ENCODE peak calls at places on chromosomes 1 and 21, in seven cellular contexts. J is A549, T is tibial nerve, A is sigmoid colon, O is stomach, Y is transverse colon, I is esophagus muscularis mucosa. U is an unnamed sample.

GRCh38 chr1:231417503-231417902 is 4.6 kb downstream of the EGLN1 start:
- DNase-seq in A (no peak), Y (no peak), J (no peak), I (no peak), T (no peak), O (no peak), U (no peak)

GRCh38 chr1:17280894-17281293 is 27.1 kb upstream of the PADI4 start:
- DNase-seq in T (no peak), Y (no peak), A (no peak), I (no peak), O (no peak), J (no peak), U (no peak)

GRCh38 chr1:58848818-58849411 is 65.1 kb upstream of the JUN start:
- DNase-seq in J (peak), Y (peak), I (no peak), T (peak), A (peak), O (peak), U (peak)

GRCh38 chr1:168803696-168804510 is 74.9 kb upstream of the DPT start:
- DNase-seq in J (no peak), T (no peak), Y (peak), A (no peak), O (no peak), I (no peak), U (no peak)

GRCh38 chr1:235913311-235913710 is 46.6 kb upstream of the LYST start:
- DNase-seq in I (no peak), J (no peak), A (no peak), T (no peak), Y (no peak), O (no peak), U (no peak)

GRCh38 chr1:15191785-15192184 is 38.2 kb downstream of the TMEM51 start:
- DNase-seq in J (no peak), A (no peak), Y (no peak), I (no peak), T (no peak), O (no peak), U (no peak)

GRCh38 chr21:28177008-28177603 is 815.6 kb downstream of the LTN1 start:
- DNase-seq in Y (no peak), I (no peak), J (no peak), A (no peak), T (no peak), O (no peak), U (no peak)

GRCh38 chr1:197199923-197200467 is 53.5 kb upstream of the ASPM start:
- DNase-seq in I (no peak), O (no peak), T (no peak), J (peak), A (no peak), Y (no peak), U (no peak)

GRCh38 chr1:226628624-226629155 is 80.1 kb downstream of the STUM start:
- DNase-seq in J (no peak), Y (peak), I (no peak), O (peak), A (peak), T (no peak), U (no peak)

GRCh38 chr1:192747305-192747704 is 61.5 kb upstream of the RGS2 start:
- DNase-seq in T (no peak), Y (no peak), O (no peak), J (peak), A (no peak), I (no peak), U (no peak)

GRCh38 chr21:41227357-41228005 is 59.5 kb downstream of the BACE2 start:
- DNase-seq in I (no peak), O (no peak), A (no peak), Y (no peak), T (no peak), J (no peak), U (no peak)

GRCh38 chr1:112935474-112936289 is 20.3 kb downstream of the SLC16A1 start:
- DNase-seq in J (peak), I (no peak), O (no peak), T (no peak), A (no peak), Y (no peak), U (no peak)

GRCh38 chr1:95013948-95014574 is 58.7 kb downstream of the ALG14 start:
- DNase-seq in O (no peak), A (no peak), Y (no peak), I (no peak), T (no peak), J (no peak), U (no peak)

GRCh38 chr21:46017148-46017547 is 35.6 kb downstream of the COL6A1 start:
- DNase-seq in I (no peak), A (no peak), Y (no peak), J (no peak), T (no peak), O (no peak), U (no peak)

GRCh38 chr1:231613419-231614349 is 12.9 kb upstream of the DISC1 start:
- DNase-seq in Y (no peak), J (no peak), T (no peak), I (no peak), O (no peak), A (no peak), U (no peak)

DNA sequence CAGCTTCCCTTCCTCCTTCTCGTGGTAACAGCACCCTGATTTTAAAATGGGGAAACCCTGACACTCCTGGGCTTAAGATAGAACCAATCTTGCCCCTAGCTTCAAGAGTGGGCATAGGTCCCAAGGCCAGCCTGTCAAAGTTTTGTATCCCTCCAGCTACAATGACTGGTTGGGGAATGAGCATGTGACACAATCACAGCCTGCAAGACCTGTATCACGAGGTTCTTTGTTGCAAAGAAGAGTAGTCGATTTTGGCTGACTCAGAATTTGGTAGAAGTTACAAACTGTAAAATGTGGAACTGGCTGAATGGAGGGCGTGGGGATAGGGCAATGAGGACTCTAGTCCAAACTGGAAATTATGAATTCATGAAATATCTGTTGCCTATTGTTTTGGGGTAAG is 18.7 kb downstream of the CTSK start:
- DNase-seq in Y (no peak), I (no peak), A (no peak), T (peak), O (no peak), J (no peak), U (no peak)
- TF ChIP-seq EP300 in Y (no peak), I (no peak), A (no peak), T (no peak), O (no peak), J (no peak), U (no peak)

GRCh38 chr1:53631622-53632310 is 107.2 kb downstream of the GLIS1 start:
- DNase-seq in A (no peak), J (no peak), T (no peak), Y (no peak), O (peak), I (peak), U (no peak)
- TF ChIP-seq EP300 in A (no peak), J (no peak), T (no peak), Y (no peak), O (no peak), I (no peak), U (no peak)

DNA sequence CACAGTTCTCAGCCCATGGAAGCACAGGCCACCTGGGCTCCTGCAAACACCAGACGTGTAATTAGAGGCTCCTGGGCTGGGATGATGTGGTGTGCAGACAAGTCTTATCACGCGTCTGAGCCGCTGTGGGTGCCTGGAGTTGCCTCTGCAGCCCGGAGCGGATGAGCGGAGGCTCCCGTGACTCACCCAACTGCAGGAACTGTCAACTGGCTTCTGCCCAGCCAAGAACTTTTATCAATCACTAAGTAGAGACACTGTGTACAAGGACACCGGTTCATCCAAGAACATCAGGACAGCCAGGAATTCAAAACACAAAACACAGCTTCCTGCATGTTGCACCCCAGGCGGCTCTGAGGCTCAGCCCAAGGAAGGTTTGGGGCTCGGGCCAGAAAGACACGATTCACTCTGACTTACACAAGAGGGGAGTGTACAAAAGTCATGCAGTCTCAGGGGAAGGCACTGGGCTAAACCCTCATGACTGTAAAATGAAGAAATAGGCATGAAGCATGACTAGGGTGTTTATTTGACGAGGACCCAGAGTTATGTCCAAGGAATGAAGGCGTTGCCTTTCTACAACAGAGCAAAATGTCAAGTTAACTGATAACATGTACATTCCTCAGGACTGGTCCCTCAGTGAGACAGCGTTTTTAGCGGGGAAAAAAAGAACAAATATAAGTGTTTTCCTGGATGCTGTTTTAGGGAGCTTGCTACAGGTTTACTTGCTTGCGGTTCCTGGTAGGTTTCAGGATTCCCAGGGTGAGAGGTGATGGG is 21.1 kb downstream of the ERRFI1 start:
- DNase-seq in J (peak), A (peak), Y (peak), O (peak), I (peak), T (peak), U (peak)
- TF ChIP-seq EP300 in J (peak), A (peak), Y (peak), O (peak), I (peak), T (peak), U (peak)

DNA sequence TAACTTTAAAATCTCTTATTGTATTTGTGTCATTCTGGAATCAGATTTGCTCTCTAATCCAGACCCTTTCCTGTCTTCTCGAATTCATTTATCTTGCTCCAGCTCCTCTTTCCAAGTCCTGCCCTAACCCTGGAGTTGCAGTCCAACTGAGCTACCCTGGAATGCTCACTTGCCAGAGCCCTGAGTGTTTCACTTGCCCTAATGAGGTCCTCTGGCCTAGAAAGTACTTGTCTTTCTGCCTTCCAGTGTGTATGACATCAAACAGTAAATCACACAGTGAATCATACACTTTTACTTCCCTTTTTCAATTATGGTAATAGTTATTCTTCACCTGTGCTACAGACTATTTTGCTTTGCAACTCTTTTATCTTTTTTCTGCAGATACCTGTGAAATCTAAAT is 96.9 kb downstream of the NEK7 start:
- DNase-seq in A (no peak), T (no peak), Y (no peak), I (no peak), J (no peak), O (no peak), U (no peak)
- TF ChIP-seq EP300 in A (no peak), T (no peak), Y (no peak), I (no peak), J (no peak), O (no peak), U (no peak)

DNA sequence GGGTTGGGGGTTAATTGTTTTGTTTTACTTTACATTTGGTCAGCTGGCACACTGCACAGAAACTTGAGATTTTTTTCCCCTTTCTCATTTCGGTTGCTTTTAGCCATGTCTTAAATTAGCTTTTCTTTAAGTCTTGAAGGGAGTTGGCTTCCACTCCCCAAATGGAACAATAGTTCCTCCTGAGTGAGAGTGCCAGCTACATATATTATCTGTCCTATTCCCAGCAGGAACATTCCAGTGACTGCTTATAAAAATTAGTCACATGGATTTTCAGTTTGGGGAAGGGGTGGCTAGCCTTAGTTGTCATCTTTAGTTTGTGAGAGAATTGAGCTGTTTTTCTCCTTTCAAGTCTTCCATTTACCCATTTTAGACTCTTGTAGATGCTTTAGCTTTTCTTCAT is 510.2 kb upstream of the CXADR start:
- DNase-seq in A (no peak), O (no peak), Y (no peak), J (no peak), I (no peak), T (no peak), U (no peak)
- TF ChIP-seq EP300 in A (no peak), O (no peak), Y (no peak), J (no peak), I (no peak), T (no peak), U (no peak)

GRCh38 chr1:161720341-161720887 is 930 bp upstream of the FCRLB start:
- DNase-seq in I (no peak), J (no peak), A (no peak), O (no peak), Y (no peak), T (no peak), U (no peak)
- TF ChIP-seq EP300 in I (no peak), J (no peak), A (no peak), O (no peak), Y (no peak), T (no peak), U (no peak)

GRCh38 chr1:203325418-203326091 is 20.2 kb downstream of the BTG2 start:
- DNase-seq in Y (peak), T (peak), J (no peak), O (peak), I (no peak), A (peak), U (no peak)
- TF ChIP-seq EP300 in Y (no peak), T (no peak), J (no peak), O (no peak), I (no peak), A (no peak), U (no peak)